ENCODE peak calls at places on chromosomes 12 and 14, in four cellular contexts. V is type B pancreatic cell, L is kidney tubule cell, M is AG09319. Z is an unnamed sample.

GRCh38 chr12:130364578-130364977 is 26.9 kb downstream of the PIWIL1 start:
- DNase-seq in V (no peak), M (no peak), L (peak), Z (no peak)

GRCh38 chr12:64273527-64274403 is 51.7 kb upstream of the KICS2 start:
- DNase-seq in L (peak), V (no peak), M (no peak), Z (no peak)

GRCh38 chr12:104163631-104164030 is 25.6 kb upstream of the NFYB start:
- DNase-seq in M (no peak), L (peak), V (no peak), Z (no peak)

GRCh38 chr12:116257213-116257612 is 20.3 kb downstream of the MED13L start:
- DNase-seq in M (no peak), L (peak), V (no peak), Z (no peak)

GRCh38 chr12:16920451-16920850 is 314.5 kb upstream of the LMO3 start:
- DNase-seq in M (no peak), V (no peak), L (no peak), Z (no peak)

GRCh38 chr12:81257952-81258551 is 180.2 kb downstream of the ACSS3 start:
- DNase-seq in L (peak), M (peak), V (no peak), Z (peak)

GRCh38 chr12:51070004-51070403 is 13.4 kb downstream of the CSRNP2 start:
- DNase-seq in V (no peak), M (no peak), L (no peak), Z (no peak)

GRCh38 chr12:76383988-76384387 is 35.8 kb upstream of the BBS10 start:
- DNase-seq in V (no peak), L (no peak), M (no peak), Z (no peak)

GRCh38 chr12:111775205-111776193 is 8.8 kb downstream of the ALDH2 start:
- DNase-seq in L (peak), V (no peak), M (peak), Z (peak)

GRCh38 chr12:83027021-83027723 is 340.5 kb downstream of the TMTC2 start:
- DNase-seq in L (no peak), V (no peak), M (no peak), Z (no peak)

GRCh38 chr14:20684662-20685456 is 499 bp downstream of the RNASE4 start:
- DNase-seq in L (peak), V (no peak), M (no peak), Z (no peak)

GRCh38 chr12:30827406-30828055 is 72.8 kb upstream of the CAPRIN2 start:
- DNase-seq in M (no peak), L (no peak), V (peak), Z (no peak)

GRCh38 chr12:7705846-7706245 is 5.4 kb upstream of the DPPA3 start:
- DNase-seq in L (no peak), V (no peak), M (no peak), Z (no peak)

GRCh38 chr14:89013098-89013504 is 188.7 kb downstream of the TTC8 start:
- DNase-seq in V (no peak), L (peak), M (no peak), Z (no peak)

GRCh38 chr14:101687756-101688546 is 73.6 kb upstream of the PPP2R5C start:
- DNase-seq in M (no peak), L (no peak), V (no peak), Z (no peak)

GRCh38 chr14:89493877-89494634 is 77.0 kb upstream of the FOXN3 start:
- DNase-seq in V (no peak), M (no peak), L (peak), Z (no peak)

GRCh38 chr12:5076761-5077160 is 33.1 kb downstream of the KCNA5 start:
- DNase-seq in M (no peak), V (no peak), L (peak), Z (no peak)

GRCh38 chr12:108170164-108170563 is 41.1 kb downstream of the WSCD2 start:
- DNase-seq in L (no peak), M (no peak), V (no peak), Z (no peak)

GRCh38 chr12:104870797-104871196 is 87.3 kb downstream of the SLC41A2 start:
- DNase-seq in M (no peak), L (no peak), V (no peak), Z (no peak)

Z was measured in AG04450.